ENCODE peak calls at places on chromosome 22, in seven cellular contexts. S is nucleus accumbens, N is myocyte, K is BJ, O is mammary epithelial cell, L is GM13977, X is NCI-H1417. Y is an unnamed sample.
A peak's percentile ranks its signal among the peaks of the same experiment; 100 is the strongest.

GRCh38 chr22:37043828-37044538 is 7.6 kb upstream of the KCTD17 start:
- DNase-seq in K (no peak), X (peak; percentile 57), L (peak; percentile 90), S (no peak), N (peak; percentile 48), O (peak; percentile 58), Y (peak; percentile 34)

GRCh38 chr22:38777087-38777671 is 16.8 kb downstream of the DNAL4 start:
- DNase-seq in S (no peak), N (no peak), X (no peak), K (no peak), L (no peak), O (no peak), Y (no peak)

GRCh38 chr22:27307545-27308279 is 493.8 kb downstream of the MN1 start:
- DNase-seq in N (no peak), K (no peak), O (no peak), S (no peak), X (no peak), L (no peak), Y (no peak)

GRCh38 chr22:24563246-24563645 is 7.4 kb downstream of the SNRPD3 start:
- DNase-seq in S (no peak), L (no peak), K (no peak), N (peak; percentile 84), O (no peak), X (no peak), Y (no peak)

GRCh38 chr22:44304354-44304753 is 8.4 kb downstream of the SHISAL1 start:
- DNase-seq in L (no peak), K (peak; percentile 25), S (no peak), X (no peak), N (no peak), O (no peak), Y (no peak)

GRCh38 chr22:19719488-19720021 is 3.8 kb upstream of the GP1BB start:
- DNase-seq in X (no peak), K (no peak), O (no peak), L (no peak), N (no peak), S (no peak), Y (no peak)

GRCh38 chr22:48942698-48943566 is 884.7 kb downstream of the BRD1 start:
- DNase-seq in L (no peak), K (no peak), N (no peak), S (no peak), X (no peak), O (no peak), Y (no peak)

GRCh38 chr22:22556995-22557925 is 1.8 kb downstream of the PRAME start:
- DNase-seq in N (no peak), K (no peak), O (no peak), X (peak; percentile 6), S (no peak), L (no peak), Y (no peak)

GRCh38 chr22:32622004-32622761 is 147.6 kb downstream of the FBXO7 start:
- DNase-seq in S (no peak), L (no peak), N (peak; percentile 63), X (no peak), K (peak; percentile 81), O (no peak), Y (no peak)

GRCh38 chr22:35422145-35422544 is 22.2 kb downstream of the MCM5 start:
- DNase-seq in N (no peak), X (no peak), O (no peak), K (no peak), L (no peak), S (no peak), Y (no peak)

GRCh38 chr22:30694638-30695350 is at the start of gene OSBP2:
- DNase-seq in K (no peak), N (peak; percentile 60), O (no peak), L (peak; percentile 66), S (no peak), X (peak; percentile 64), Y (no peak)

GRCh38 chr22:29470159-29470855 is 9.7 kb upstream of the NEFH start:
- DNase-seq in X (peak; percentile 66), O (peak; percentile 64), L (peak; percentile 83), K (no peak), S (no peak), N (no peak), Y (no peak)

GRCh38 chr22:47019012-47019790 is 256.8 kb downstream of the TBC1D22A start:
- DNase-seq in O (no peak), N (no peak), L (no peak), X (no peak), S (no peak), K (no peak), Y (no peak)

GRCh38 chr22:37230673-37231405 is 13.2 kb downstream of the RAC2 start:
- DNase-seq in L (peak; percentile 69), S (no peak), K (no peak), O (no peak), X (no peak), N (no peak), Y (no peak)

GRCh38 chr22:40007826-40008710 is 13.3 kb downstream of the FAM83F start:
- DNase-seq in N (no peak), L (no peak), X (no peak), O (no peak), S (no peak), K (no peak), Y (no peak)

GRCh38 chr22:39973656-39974055 is 13.5 kb downstream of the TMA7B start:
- DNase-seq in O (no peak), X (no peak), K (no peak), N (peak; percentile 5), L (no peak), S (no peak), Y (no peak)

GRCh38 chr22:43996170-43996980 is 27.7 kb upstream of the PARVB start:
- DNase-seq in S (no peak), O (no peak), X (no peak), L (peak; percentile 83), N (no peak), K (no peak), Y (no peak)

GRCh38 chr22:37496651-37497599 is 10.7 kb upstream of the MFNG start:
- DNase-seq in K (peak; percentile 50), L (no peak), O (peak; percentile 89), X (no peak), N (peak; percentile 75), S (no peak), Y (no peak)

GRCh38 chr22:24067587-24068376 is 56.7 kb downstream of the CABIN1 start:
- DNase-seq in N (peak; percentile 27), X (no peak), S (no peak), O (no peak), L (no peak), K (no peak), Y (no peak)

GRCh38 chr22:43427296-43428004 is 15.6 kb downstream of the MPPED1 start:
- DNase-seq in L (no peak), X (no peak), O (no peak), K (no peak), N (no peak), S (no peak), Y (no peak)

GRCh38 chr22:48327721-48328120 is 1500.0 kb downstream of the BRD1 start:
- DNase-seq in K (no peak), L (no peak), O (no peak), X (no peak), S (no peak), N (no peak), Y (no peak)

GRCh38 chr22:46085831-46086576 is 64.3 kb upstream of the PPARA start:
- DNase-seq in L (no peak), N (peak; percentile 95), X (no peak), S (no peak), K (no peak), O (peak; percentile 90), Y (no peak)

GRCh38 chr22:40628354-40629042 is 8.0 kb downstream of the MRTFA start:
- DNase-seq in S (no peak), K (no peak), L (no peak), N (peak; percentile 44), O (peak; percentile 84), X (peak; percentile 28), Y (no peak)

GRCh38 chr22:41535244-41535643 is 9.0 kb downstream of the POLR3H start:
- DNase-seq in N (no peak), X (peak; percentile 1), K (no peak), L (no peak), S (no peak), O (no peak), Y (no peak)

GRCh38 chr22:44392446-44392921 is 79.7 kb upstream of the SHISAL1 start:
- DNase-seq in O (peak; percentile 46), N (no peak), S (no peak), L (no peak), X (no peak), K (no peak), Y (peak; percentile 46)

GRCh38 chr22:45235851-45236342 is 4.8 kb downstream of the KIAA0930 start:
- DNase-seq in S (no peak), O (no peak), N (no peak), X (peak; percentile 65), L (peak; percentile 36), K (no peak), Y (no peak)

GRCh38 chr22:38098410-38099249 is 11.9 kb downstream of the BAIAP2L2 start:
- DNase-seq in X (no peak), L (no peak), S (no peak), K (peak; percentile 27), N (no peak), O (no peak), Y (no peak)

GRCh38 chr22:46328066-46328465 is 7.4 kb upstream of the TRMU start:
- DNase-seq in S (no peak), L (no peak), K (no peak), O (no peak), X (no peak), N (no peak), Y (no peak)

GRCh38 chr22:24723111-24723510 is 51.4 kb downstream of the PIWIL3 start:
- DNase-seq in O (no peak), L (no peak), S (no peak), K (no peak), X (no peak), N (no peak), Y (no peak)

GRCh38 chr22:22042009-22042408 is 59.4 kb upstream of the TOP3B start:
- DNase-seq in L (no peak), K (no peak), X (no peak), O (no peak), N (no peak), S (no peak), Y (no peak)

GRCh38 chr22:45101828-45102227 is 61.9 kb upstream of the NUP50 start:
- DNase-seq in O (peak; percentile 15), N (peak; percentile 75), L (peak; percentile 68), S (no peak), K (no peak), X (peak; percentile 72), Y (no peak)

GRCh38 chr22:37154925-37155712 is 5.4 kb upstream of the IL2RB start:
- DNase-seq in S (no peak), X (no peak), K (no peak), L (no peak), N (no peak), O (peak; percentile 12), Y (no peak)

GRCh38 chr22:46350646-46351045 is 15.1 kb downstream of the TRMU start:
- DNase-seq in K (no peak), L (no peak), S (no peak), X (no peak), O (no peak), N (no peak), Y (no peak)

GRCh38 chr22:49052023-49052538 is 775.6 kb downstream of the BRD1 start:
- DNase-seq in X (no peak), S (no peak), K (no peak), O (no peak), N (no peak), L (peak; percentile 60), Y (no peak)

GRCh38 chr22:31332886-31333285 is 13.3 kb downstream of the PATZ1 start:
- DNase-seq in O (peak; percentile 44), L (no peak), X (no peak), S (no peak), N (no peak), K (no peak), Y (no peak)